ENCODE peak calls at places on chromosomes 6 and 20, in five cellular contexts. E, S, L, U and R are unnamed samples.
A peak's percentile ranks its signal among the peaks of the same experiment; 100 is the strongest.

GRCh38 chr20:59398552-59399265 is 98.3 kb downstream of the EDN3 start:
- DNase-seq in E (no peak), S (no peak), L (no peak), U (no peak), R (no peak)

GRCh38 chr20:5786930-5787826 is 37.0 kb downstream of the SHLD1 start:
- DNase-seq in E (no peak), S (peak; percentile 31), L (peak; percentile 64), U (no peak), R (no peak)

GRCh38 chr6:4185419-4185818 is 50.0 kb upstream of the ECI2 start:
- DNase-seq in E (no peak), S (no peak), L (no peak), U (peak; percentile 22), R (no peak)

GRCh38 chr6:69391106-69391505 is 405.7 kb downstream of the LMBRD1 start:
- DNase-seq in E (no peak), S (peak; percentile 19), L (no peak), U (no peak), R (no peak)

GRCh38 chr6:49038294-49038693 is 424.8 kb downstream of the MMUT start:
- DNase-seq in E (no peak), S (no peak), L (no peak), U (no peak), R (no peak)

GRCh38 chr20:62928246-62928939 is 2.1 kb upstream of the DIDO1 start:
- DNase-seq in E (no peak), S (peak; percentile 36), L (no peak), U (no peak), R (no peak)

GRCh38 chr20:57391439-57392129 is 388 bp downstream of the RBM38 start:
- DNase-seq in E (no peak), S (peak; percentile 18), L (no peak), U (peak; percentile 63), R (no peak)

GRCh38 chr20:57264151-57264792 is 2.2 kb downstream of the BMP7 start:
- DNase-seq in E (peak; percentile 24), S (no peak), L (no peak), U (peak; percentile 10), R (peak; percentile 60)

GRCh38 chr6:18154507-18155272 is at the start of gene TPMT:
- DNase-seq in E (no peak), S (no peak), L (no peak), U (peak; percentile 49), R (no peak)

DNA sequence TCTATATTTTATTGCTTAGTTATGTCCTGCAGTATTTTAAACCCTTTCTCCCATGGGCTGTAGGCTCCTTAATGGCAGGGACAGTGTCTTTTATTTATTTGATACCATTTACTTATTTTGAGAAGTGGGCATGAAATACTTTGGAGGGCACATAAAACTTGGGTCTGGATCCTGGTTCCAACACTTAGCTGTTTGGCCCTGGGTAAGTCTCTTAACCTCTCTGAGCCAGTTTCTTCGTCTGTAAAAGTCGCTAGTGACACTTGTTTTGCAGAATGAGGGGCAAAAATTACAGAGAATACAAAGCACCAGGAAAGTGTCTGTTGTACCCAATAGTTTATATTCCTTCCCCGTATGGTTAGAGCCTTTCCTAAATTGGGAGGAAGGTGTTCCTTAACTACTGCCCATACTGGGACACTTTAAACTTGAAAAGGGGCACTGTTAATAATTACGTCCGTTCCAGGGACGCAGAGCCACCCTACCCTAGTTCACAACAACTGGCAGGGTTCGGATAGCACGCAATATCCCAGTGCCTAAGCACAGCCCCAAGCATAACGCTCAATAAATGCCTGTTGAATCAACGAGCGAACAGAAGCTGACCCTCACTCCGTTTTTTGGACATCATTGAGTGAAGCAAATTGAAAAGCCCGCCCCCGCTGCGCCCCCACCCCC is 6.0 kb upstream of the ARMC12 start:
- DNase-seq in E (no peak), S (no peak), L (no peak), U (no peak), R (no peak)
- H3K27ac ChIP-seq in E (peak overlapping the region; percentile 100), S (peak overlapping the region; percentile 64), L (peak overlapping the region; percentile 26), U (peak overlapping the region; percentile 78), R (peak overlapping the region; percentile 74)

GRCh38 chr6:30447237-30447636 is 42.1 kb upstream of the HLA-E start:
- DNase-seq in E (no peak), S (peak; percentile 32), L (peak; percentile 8), U (peak; percentile 23), R (peak; percentile 21)
- H3K27me3 ChIP-seq in E (peaks cover 100% of the 10 kb centered on the region), S (peaks cover 96% of the 10 kb centered on the region), L (peaks cover 77% of the 10 kb centered on the region), U (peaks cover 41% of the 10 kb centered on the region), R (peaks cover 92% of the 10 kb centered on the region)

GRCh38 chr20:37266940-37267683 is 5.5 kb upstream of the GHRH start:
- DNase-seq in E (no peak), S (no peak), L (no peak), U (no peak), R (no peak)

GRCh38 chr20:37267684-37268313 is 6.2 kb upstream of the GHRH start:
- DNase-seq in E (no peak), S (no peak), L (no peak), U (no peak), R (no peak)

GRCh38 chr20:37273988-37274387 is 12.4 kb upstream of the GHRH start:
- DNase-seq in E (no peak), S (no peak), L (no peak), U (no peak), R (no peak)

GRCh38 chr20:37271421-37271768 is 9.8 kb upstream of the GHRH start:
- DNase-seq in E (no peak), S (no peak), L (no peak), U (no peak), R (no peak)

DNA sequence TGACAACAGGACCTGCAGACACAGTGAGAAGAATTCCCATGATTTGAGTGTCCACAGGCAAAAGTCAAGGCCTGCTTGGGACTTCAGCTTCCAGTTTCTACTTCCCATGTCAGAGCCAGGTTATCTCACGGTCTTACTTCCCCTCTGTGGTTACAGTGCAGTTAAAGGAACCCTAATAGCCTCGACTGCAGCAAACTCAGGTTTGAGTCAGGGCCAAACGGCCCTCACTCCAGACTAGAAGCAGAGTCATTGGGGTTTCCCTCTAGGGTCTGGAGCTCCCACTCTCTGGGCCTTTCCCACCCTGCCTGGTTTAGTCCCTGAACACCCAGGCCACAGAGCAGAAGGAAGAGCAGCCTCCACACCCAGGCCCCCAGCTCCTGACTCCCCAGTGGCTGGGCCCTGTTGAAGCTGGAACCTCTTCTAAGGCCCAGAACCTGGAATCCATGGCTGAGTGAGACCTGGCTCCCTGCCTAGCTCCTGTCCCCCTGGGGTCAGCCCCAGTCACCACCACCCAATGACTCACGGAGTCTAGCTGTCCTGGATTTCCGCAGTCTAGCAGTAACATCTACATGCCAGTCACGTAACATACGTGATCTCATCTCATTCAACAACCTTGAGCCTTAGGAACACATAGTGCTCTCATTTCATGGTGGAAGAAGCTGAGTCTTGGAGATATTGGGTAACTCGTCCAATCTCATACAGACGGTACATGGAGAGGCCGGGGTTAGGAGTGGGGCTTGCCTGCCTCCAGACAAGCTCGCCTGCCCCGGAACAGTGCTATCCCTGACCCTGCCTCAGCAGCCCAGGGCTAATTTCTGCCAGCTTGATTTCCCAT is 9.2 kb upstream of the GHRH start:
- DNase-seq in E (no peak), S (peak; percentile 19), L (peak; percentile 50), U (peak; percentile 55), R (peak; percentile 18)
- H3K27ac ChIP-seq in E (peak overlapping the region; percentile 27), S (no peak overlapping the region), L (no peak overlapping the region), U (peak overlapping the region; percentile 63), R (peak overlapping the region; percentile 57)

GRCh38 chr6:163751032-163751525 is 336.6 kb downstream of the QKI start:
- DNase-seq in E (no peak), S (no peak), L (no peak), U (peak; percentile 13), R (no peak)
- H3K27me3 ChIP-seq in E (no peaks in the 10 kb centered on the region), S (peaks cover 2% of the 10 kb centered on the region), L (no peaks in the 10 kb centered on the region), U (peaks cover 5% of the 10 kb centered on the region), R (no peaks in the 10 kb centered on the region)

GRCh38 chr6:104969785-104970581 is 13.1 kb downstream of the LIN28B start:
- DNase-seq in E (no peak), S (peak; percentile 43), L (no peak), U (no peak), R (no peak)
- H3K27ac ChIP-seq in E (no peak overlapping the region), S (no peak overlapping the region), L (no peak overlapping the region), U (peak overlapping the region; percentile 48), R (peak overlapping the region; percentile 85)